ENCODE peak calls at places on chromosomes 13 and 19, in five cellular contexts. S is tibial artery, R is COR-L47, A is GDM1, N is RWPE1. T is an unnamed sample.

GRCh38 chr19:36140289-36141038 is 598 bp downstream of the CAPNS1 start:
- DNase-seq in S (peak; percentile 76), R (peak; percentile 72), A (no peak), N (peak; percentile 63), T (peak; percentile 64)

GRCh38 chr19:55452381-55453325 is 8.8 kb downstream of the ISOC2 start:
- DNase-seq in S (no peak), R (peak; percentile 90), A (peak; percentile 25), N (peak; percentile 73), T (no peak)

GRCh38 chr13:23889598-23890224 is 511 bp upstream of the MIPEP start:
- DNase-seq in S (no peak), R (no peak), A (no peak), N (peak; percentile 12), T (no peak)

GRCh38 chr13:33204130-33204927 is 81.2 kb downstream of the STARD13 start:
- DNase-seq in S (peak; percentile 87), R (no peak), A (no peak), N (no peak), T (no peak)

GRCh38 chr13:110813646-110814624 is 100.4 kb downstream of the ING1 start:
- DNase-seq in S (peak; percentile 62), R (peak; percentile 29), A (no peak), N (no peak), T (no peak)

GRCh38 chr13:50334944-50335343 is 319.7 kb downstream of the KCNRG start:
- DNase-seq in S (no peak), R (no peak), A (no peak), N (no peak), T (no peak)

GRCh38 chr19:48698046-48698445 is 2.3 kb downstream of the FUT2 start:
- DNase-seq in S (no peak), R (no peak), A (peak; percentile 49), N (no peak), T (no peak)

GRCh38 chr19:17058236-17058635 is 17.0 kb downstream of the HAUS8 start:
- DNase-seq in S (no peak), R (no peak), A (no peak), N (no peak), T (no peak)

GRCh38 chr19:3710265-3710812 is 2.2 kb downstream of the TJP3 start:
- DNase-seq in S (peak; percentile 77), R (no peak), A (no peak), N (peak; percentile 62), T (no peak)

GRCh38 chr19:46378268-46378667 is 31.4 kb downstream of the PPP5C start:
- DNase-seq in S (no peak), R (no peak), A (no peak), N (no peak), T (no peak)

GRCh38 chr13:23462815-23463559 is 29.5 kb upstream of the SACS start:
- DNase-seq in S (no peak), R (no peak), A (no peak), N (no peak), T (no peak)

GRCh38 chr19:49838816-49839588 is 12.0 kb upstream of the PTOV1 start:
- DNase-seq in S (no peak), R (no peak), A (no peak), N (no peak), T (no peak)

GRCh38 chr19:3798137-3798536 is 12.0 kb upstream of the MATK start:
- DNase-seq in S (no peak), R (no peak), A (peak; percentile 64), N (no peak), T (no peak)

GRCh38 chr13:67515895-67516294 is 285.8 kb upstream of the PCDH9 start:
- DNase-seq in S (no peak), R (peak; percentile 3), A (no peak), N (peak; percentile 28), T (no peak)

GRCh38 chr19:42965204-42965603 is 28.2 kb upstream of the PSG7 start:
- DNase-seq in S (no peak), R (no peak), A (no peak), N (peak; percentile 45), T (no peak)

GRCh38 chr19:4233282-4233853 is 4.0 kb downstream of the EBI3 start:
- DNase-seq in S (no peak), R (no peak), A (peak; percentile 10), N (no peak), T (peak; percentile 80)

GRCh38 chr13:41823486-41823885 is 137.4 kb downstream of the VWA8 start:
- DNase-seq in S (no peak), R (no peak), A (no peak), N (no peak), T (no peak)

GRCh38 chr13:90594694-90595093 is 752.8 kb upstream of the MIR17HG start:
- DNase-seq in S (no peak), R (no peak), A (no peak), N (peak; percentile 60), T (no peak)

GRCh38 chr13:66508153-66508909 is 721.8 kb downstream of the PCDH9 start:
- DNase-seq in S (no peak), R (no peak), A (no peak), N (no peak), T (no peak)

GRCh38 chr13:99326012-99326411 is 18.8 kb upstream of the GPR183 start:
- DNase-seq in S (no peak), R (no peak), A (no peak), N (no peak), T (no peak)

GRCh38 chr19:41861846-41862245 is 1.8 kb downstream of the RPS19 start:
- DNase-seq in S (no peak), R (no peak), A (no peak), N (no peak), T (no peak)

GRCh38 chr13:36986462-36987240 is 12.5 kb downstream of the ALG5 start:
- DNase-seq in S (no peak), R (no peak), A (no peak), N (peak; percentile 46), T (no peak)

GRCh38 chr13:43511260-43511970 is 275.4 kb downstream of the ENOX1 start:
- DNase-seq in S (no peak), R (no peak), A (no peak), N (no peak), T (no peak)